ENCODE peak calls at places on chromosome 14, in eight cellular contexts. E is endothelial cell of umbilical vein, Z is suprapubic skin, P is HFF-Myc, S is WERI-Rb-1, D is prostate gland, U is fibroblast of mammary gland, C is breast epithelium. J is an unnamed sample.

GRCh38 chr14:96362071-96362964 is 823 bp downstream of the ATG2B start:
- DNase-seq in C (peak), U (peak), E (peak), S (no peak), P (no peak), D (peak), Z (no peak), J (peak)

GRCh38 chr14:64324461-64325255 is 30.5 kb upstream of the ESR2 start:
- DNase-seq in P (peak), U (peak), Z (no peak), D (no peak), E (no peak), C (no peak), S (no peak), J (peak)

GRCh38 chr14:74514471-74514932 is 20.9 kb downstream of the ISCA2 start:
- DNase-seq in U (peak), E (no peak), D (no peak), Z (no peak), C (peak), S (no peak), P (no peak), J (peak)

GRCh38 chr14:95061317-95062093 is 95.8 kb downstream of the DICER1 start:
- DNase-seq in C (no peak), U (no peak), Z (no peak), S (no peak), D (no peak), P (no peak), E (no peak), J (no peak)

GRCh38 chr14:52153939-52154338 is 85.1 kb upstream of the NID2 start:
- DNase-seq in E (no peak), D (no peak), P (no peak), Z (no peak), U (no peak), S (no peak), C (no peak), J (no peak)

GRCh38 chr14:80602931-80603330 is 338.6 kb downstream of the CEP128 start:
- DNase-seq in P (no peak), Z (no peak), U (no peak), S (no peak), C (no peak), D (no peak), E (no peak), J (no peak)

GRCh38 chr14:103846008-103846568 is 1.3 kb downstream of the PPP1R13B start:
- DNase-seq in Z (no peak), D (no peak), U (no peak), P (no peak), E (peak), S (no peak), C (no peak), J (no peak)

GRCh38 chr14:76329951-76330350 is 46.0 kb upstream of the ESRRB start:
- DNase-seq in Z (no peak), D (no peak), C (no peak), U (no peak), P (no peak), S (no peak), E (no peak), J (no peak)

GRCh38 chr14:72810201-72810600 is 83.7 kb downstream of the DPF3 start:
- DNase-seq in E (no peak), D (no peak), Z (no peak), C (no peak), S (no peak), U (no peak), P (no peak), J (no peak)

GRCh38 chr14:102225936-102226335 is 79.0 kb downstream of the MOK start:
- DNase-seq in E (no peak), P (no peak), C (no peak), S (peak), Z (no peak), D (no peak), U (no peak), J (no peak)

GRCh38 chr14:104869669-104870367 is 4.8 kb downstream of the CEP170B start:
- DNase-seq in E (no peak), U (no peak), D (no peak), C (no peak), P (no peak), S (no peak), Z (no peak), J (no peak)

GRCh38 chr14:99791476-99792283 is 1.5 kb upstream of the EML1 start:
- DNase-seq in D (no peak), P (no peak), U (no peak), C (no peak), S (no peak), Z (peak), E (peak), J (no peak)

GRCh38 chr14:39626589-39627576 is 194.7 kb upstream of the FBXO33 start:
- DNase-seq in E (no peak), C (no peak), P (no peak), S (no peak), Z (no peak), D (no peak), U (no peak), J (no peak)

GRCh38 chr14:49303952-49304516 is 282.1 kb downstream of the RPS29 start:
- DNase-seq in U (peak), D (peak), S (no peak), P (no peak), E (peak), C (no peak), Z (no peak), J (peak)

GRCh38 chr14:54689928-54690327 is 123.0 kb downstream of the SAMD4A start:
- DNase-seq in Z (no peak), U (no peak), P (no peak), C (no peak), E (no peak), S (no peak), D (no peak), J (no peak)

GRCh38 chr14:28875937-28876910 is 109.6 kb downstream of the FOXG1 start:
- DNase-seq in D (no peak), C (no peak), E (no peak), U (no peak), Z (no peak), P (no peak), S (peak), J (no peak)

GRCh38 chr14:60174352-60175254 is 9.4 kb upstream of the DHRS7 start:
- DNase-seq in P (no peak), U (no peak), S (no peak), E (no peak), D (no peak), C (no peak), Z (no peak), J (no peak)

GRCh38 chr14:76977793-76978730 is 50.4 kb downstream of the IRF2BPL start:
- DNase-seq in C (peak), P (no peak), U (peak), E (no peak), Z (peak), S (no peak), D (no peak), J (peak)

GRCh38 chr14:68564826-68565760 is 227.8 kb downstream of the ZFP36L1 start:
- DNase-seq in D (no peak), S (no peak), P (no peak), U (peak), E (peak), Z (no peak), C (peak), J (peak)

GRCh38 chr14:51653096-51653814 is 1.5 kb downstream of the FRMD6 start:
- DNase-seq in U (peak), P (no peak), Z (no peak), D (no peak), E (peak), C (no peak), S (no peak), J (peak)

GRCh38 chr14:35482994-35483515 is 50.9 kb upstream of the INSM2 start:
- DNase-seq in Z (no peak), S (no peak), U (peak), D (no peak), P (no peak), C (no peak), E (peak), J (no peak)

GRCh38 chr14:104898870-104899510 is 25.7 kb upstream of the PLD4 start:
- DNase-seq in E (no peak), P (no peak), D (no peak), Z (peak), C (no peak), S (no peak), U (peak), J (peak)

GRCh38 chr14:101071493-101071891 is 168.0 kb upstream of the RTL1 start:
- DNase-seq in U (no peak), Z (no peak), C (peak), S (no peak), D (no peak), E (no peak), P (no peak), J (no peak)

GRCh38 chr14:103788086-103788485 is 59.3 kb downstream of the PPP1R13B start:
- DNase-seq in D (no peak), P (no peak), Z (no peak), C (no peak), E (no peak), U (no peak), S (no peak), J (no peak)

GRCh38 chr14:69543341-69544249 is 31.1 kb downstream of the CCDC177 start:
- DNase-seq in C (peak), D (no peak), S (no peak), Z (no peak), U (peak), P (peak), E (peak), J (peak)

GRCh38 chr14:22535916-22536315 is 53.1 kb downstream of the DAD1 start:
- DNase-seq in D (no peak), E (no peak), S (no peak), P (no peak), Z (no peak), C (no peak), U (no peak), J (no peak)

GRCh38 chr14:60807971-60808370 is 73.4 kb downstream of the MNAT1 start:
- DNase-seq in S (no peak), D (no peak), E (peak), P (no peak), U (peak), Z (no peak), C (no peak), J (peak)

GRCh38 chr14:79638647-79639266 is 572.5 kb downstream of the DIO2 start:
- DNase-seq in P (no peak), S (no peak), D (no peak), Z (no peak), E (no peak), C (no peak), U (no peak), J (no peak)

GRCh38 chr14:23942587-23942986 is 11.0 kb upstream of the DHRS4 start:
- DNase-seq in D (no peak), Z (no peak), U (no peak), C (no peak), E (no peak), S (no peak), P (no peak), J (no peak)

GRCh38 chr14:97301931-97302559 is 504.9 kb downstream of the VRK1 start:
- DNase-seq in C (no peak), Z (no peak), P (no peak), D (no peak), E (no peak), S (no peak), U (no peak), J (no peak)

GRCh38 chr14:80172380-80173055 is 38.8 kb downstream of the DIO2 start:
- DNase-seq in U (peak), D (no peak), C (no peak), S (no peak), E (no peak), Z (no peak), P (no peak), J (no peak)

GRCh38 chr14:101481557-101481956 is 79.7 kb upstream of the DIO3 start:
- DNase-seq in C (no peak), Z (peak), U (no peak), S (no peak), P (no peak), D (no peak), E (no peak), J (no peak)

GRCh38 chr14:71648725-71649124 is 283.5 kb upstream of the RGS6 start:
- DNase-seq in C (no peak), U (peak), Z (no peak), D (no peak), P (no peak), S (no peak), E (no peak), J (no peak)

DNA sequence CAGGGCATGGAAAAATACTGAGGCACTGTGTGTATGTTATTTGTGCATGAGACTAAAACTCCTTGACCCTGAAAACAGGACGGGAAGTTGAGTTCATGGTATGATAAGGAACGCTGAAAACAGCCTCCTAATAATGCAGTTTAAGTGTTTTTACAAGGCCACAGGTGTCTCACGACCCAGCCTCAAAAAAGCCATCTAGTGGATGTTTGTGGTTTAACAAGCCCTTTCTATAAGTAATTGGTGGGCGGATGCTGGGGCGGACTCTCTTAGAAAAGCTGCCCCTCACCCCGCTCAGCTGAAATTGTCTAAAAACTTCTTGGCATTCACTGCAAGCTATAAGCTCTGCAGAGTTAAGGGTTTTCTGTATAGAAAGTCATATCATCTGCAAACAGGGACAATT is 184.5 kb downstream of the NUBPL start:
- DNase-seq in U (no peak), E (no peak), Z (no peak), C (no peak), S (no peak), D (no peak), P (no peak), J (no peak)
- TF ChIP-seq CTCF in U (peak), E (no peak), Z (no peak), C (no peak), S (no peak), D (no peak), P (peak), J (no peak)

DNA sequence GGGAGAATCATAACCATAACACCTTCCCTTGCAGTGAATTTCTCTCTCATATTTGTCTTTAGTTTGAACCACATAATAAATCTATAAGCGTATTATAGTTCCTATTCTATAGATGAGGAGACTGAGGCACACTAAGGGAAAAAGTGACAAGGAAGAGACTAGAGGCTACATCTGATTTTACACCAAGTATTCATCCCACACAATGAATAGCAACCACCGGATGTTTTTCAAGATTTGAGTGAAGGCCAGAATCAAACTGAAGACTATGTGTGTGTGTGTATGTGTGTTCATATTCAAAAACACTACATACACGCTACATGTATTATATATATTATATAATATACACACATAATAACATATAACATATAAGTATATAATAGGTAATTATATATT is 4.7 kb downstream of the ASB2 start:
- DNase-seq in U (no peak), E (no peak), S (no peak), Z (no peak), P (no peak), C (no peak), D (no peak), J (no peak)
- H3K4me3 ChIP-seq in U (no peak), E (no peak), S (no peak), Z (no peak), P (no peak), C (no peak), D (no peak), J (no peak)

GRCh38 chr14:36525746-36526099 is 5.7 kb upstream of the NKX2-1 start:
- DNase-seq in U (no peak), P (no peak), Z (no peak), D (no peak), C (no peak), E (no peak), S (no peak), J (no peak)
- TF ChIP-seq CTCF in U (no peak), P (no peak), Z (no peak), D (no peak), C (no peak), E (no peak), S (no peak), J (no peak)

DNA sequence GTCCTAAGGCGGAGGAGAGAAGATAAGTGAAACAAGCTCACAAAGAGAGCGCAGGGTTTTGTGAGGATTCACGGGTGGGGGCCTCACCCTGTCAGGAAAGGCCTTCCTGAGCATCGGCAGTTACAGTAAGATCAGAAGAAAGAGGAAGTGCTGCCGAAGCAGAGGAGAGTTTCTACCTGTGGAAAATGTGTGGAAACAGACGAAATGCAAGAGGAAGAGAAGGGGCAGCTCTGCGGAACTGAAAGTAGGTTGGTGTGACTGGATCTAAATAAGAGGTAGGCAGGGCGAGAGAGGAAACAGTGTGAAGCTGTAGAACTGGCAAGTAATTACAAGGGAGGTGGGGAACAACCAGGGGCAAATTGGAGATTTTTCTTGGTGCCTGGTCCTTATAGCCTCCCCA is 2.7 kb downstream of the GPR68 start:
- DNase-seq in U (no peak), P (no peak), Z (no peak), E (no peak), D (no peak), C (no peak), S (no peak), J (no peak)
- H3K4me3 ChIP-seq in U (no peak), P (no peak), Z (peak), E (no peak), D (no peak), C (no peak), S (no peak), J (no peak)